ENCODE peak calls at places on chromosomes 6 and 20, in seven cellular contexts. One of them, this sample, is unnamed.

GRCh38 chr6:160260283-160261119 is 1.9 kb upstream of the SLC22A2 start:
- DNase-seq in IMR-90: no peak
- DNase-seq in ovary: no peak
- DNase-seq in tibial artery: peak
- DNase-seq in fibroblast of the aortic adventitia: no peak
- DNase-seq in PC-3: peak
- DNase-seq in GM20000: no peak
- DNase-seq in this sample: no peak

GRCh38 chr6:1363729-1364572 is 25.4 kb upstream of the FOXF2 start:
- DNase-seq in IMR-90: peak
- DNase-seq in ovary: no peak
- DNase-seq in tibial artery: no peak
- DNase-seq in fibroblast of the aortic adventitia: peak
- DNase-seq in PC-3: peak
- DNase-seq in GM20000: no peak
- DNase-seq in this sample: no peak

GRCh38 chr6:21121737-21122136 is 471.8 kb upstream of the SOX4 start:
- DNase-seq in IMR-90: no peak
- DNase-seq in ovary: no peak
- DNase-seq in tibial artery: no peak
- DNase-seq in fibroblast of the aortic adventitia: no peak
- DNase-seq in PC-3: no peak
- DNase-seq in GM20000: no peak
- DNase-seq in this sample: no peak

GRCh38 chr20:58078741-58079522 is 149.5 kb downstream of the ANKRD60 start:
- DNase-seq in IMR-90: no peak
- DNase-seq in ovary: no peak
- DNase-seq in tibial artery: peak
- DNase-seq in fibroblast of the aortic adventitia: peak
- DNase-seq in PC-3: peak
- DNase-seq in GM20000: no peak
- DNase-seq in this sample: no peak

GRCh38 chr6:37696841-37697735 is 595 bp downstream of the MDGA1 start:
- DNase-seq in IMR-90: no peak
- DNase-seq in ovary: peak
- DNase-seq in tibial artery: no peak
- DNase-seq in fibroblast of the aortic adventitia: peak
- DNase-seq in PC-3: no peak
- DNase-seq in GM20000: peak
- DNase-seq in this sample: peak

GRCh38 chr6:118509009-118509617 is 39.0 kb upstream of the PLN start:
- DNase-seq in IMR-90: peak
- DNase-seq in ovary: no peak
- DNase-seq in tibial artery: no peak
- DNase-seq in fibroblast of the aortic adventitia: peak
- DNase-seq in PC-3: peak
- DNase-seq in GM20000: peak
- DNase-seq in this sample: no peak

GRCh38 chr6:68343901-68344300 is 291.2 kb upstream of the ADGRB3 start:
- DNase-seq in IMR-90: peak
- DNase-seq in ovary: no peak
- DNase-seq in tibial artery: no peak
- DNase-seq in fibroblast of the aortic adventitia: peak
- DNase-seq in PC-3: peak
- DNase-seq in GM20000: peak
- DNase-seq in this sample: peak

GRCh38 chr20:4973330-4974097 is 27.8 kb downstream of the SLC23A2 start:
- DNase-seq in IMR-90: peak
- DNase-seq in ovary: peak
- DNase-seq in tibial artery: peak
- DNase-seq in fibroblast of the aortic adventitia: peak
- DNase-seq in PC-3: no peak
- DNase-seq in GM20000: peak
- DNase-seq in this sample: peak

GRCh38 chr6:56529594-56530191 is 113.0 kb downstream of the DST start:
- DNase-seq in IMR-90: peak
- DNase-seq in ovary: no peak
- DNase-seq in tibial artery: no peak
- DNase-seq in fibroblast of the aortic adventitia: peak
- DNase-seq in PC-3: no peak
- DNase-seq in GM20000: no peak
- DNase-seq in this sample: no peak

GRCh38 chr6:143060806-143061596 is at the start of gene AIG1:
- DNase-seq in IMR-90: no peak
- DNase-seq in ovary: peak
- DNase-seq in tibial artery: peak
- DNase-seq in fibroblast of the aortic adventitia: peak
- DNase-seq in PC-3: no peak
- DNase-seq in GM20000: peak
- DNase-seq in this sample: no peak

GRCh38 chr6:157893238-157893637 is 70.2 kb downstream of the SNX9 start:
- DNase-seq in IMR-90: no peak
- DNase-seq in ovary: no peak
- DNase-seq in tibial artery: no peak
- DNase-seq in fibroblast of the aortic adventitia: no peak
- DNase-seq in PC-3: no peak
- DNase-seq in GM20000: no peak
- DNase-seq in this sample: no peak

GRCh38 chr6:168885741-168886140 is 367.9 kb downstream of the THBS2 start:
- DNase-seq in IMR-90: no peak
- DNase-seq in ovary: no peak
- DNase-seq in tibial artery: no peak
- DNase-seq in fibroblast of the aortic adventitia: no peak
- DNase-seq in PC-3: no peak
- DNase-seq in GM20000: no peak
- DNase-seq in this sample: no peak

GRCh38 chr20:34268851-34269668 is 27.8 kb downstream of the ASIP start:
- DNase-seq in IMR-90: no peak
- DNase-seq in ovary: peak
- DNase-seq in tibial artery: no peak
- DNase-seq in fibroblast of the aortic adventitia: no peak
- DNase-seq in PC-3: no peak
- DNase-seq in GM20000: peak
- DNase-seq in this sample: peak

GRCh38 chr6:143673638-143674037 is 4.1 kb upstream of the PHACTR2 start:
- DNase-seq in IMR-90: peak
- DNase-seq in ovary: no peak
- DNase-seq in tibial artery: no peak
- DNase-seq in fibroblast of the aortic adventitia: peak
- DNase-seq in PC-3: peak
- DNase-seq in GM20000: no peak
- DNase-seq in this sample: peak

GRCh38 chr20:32189123-32189410 is 18.5 kb downstream of the PLAGL2 start:
- DNase-seq in IMR-90: no peak
- DNase-seq in ovary: no peak
- DNase-seq in tibial artery: peak
- DNase-seq in fibroblast of the aortic adventitia: no peak
- DNase-seq in PC-3: no peak
- DNase-seq in GM20000: no peak
- DNase-seq in this sample: no peak

DNA sequence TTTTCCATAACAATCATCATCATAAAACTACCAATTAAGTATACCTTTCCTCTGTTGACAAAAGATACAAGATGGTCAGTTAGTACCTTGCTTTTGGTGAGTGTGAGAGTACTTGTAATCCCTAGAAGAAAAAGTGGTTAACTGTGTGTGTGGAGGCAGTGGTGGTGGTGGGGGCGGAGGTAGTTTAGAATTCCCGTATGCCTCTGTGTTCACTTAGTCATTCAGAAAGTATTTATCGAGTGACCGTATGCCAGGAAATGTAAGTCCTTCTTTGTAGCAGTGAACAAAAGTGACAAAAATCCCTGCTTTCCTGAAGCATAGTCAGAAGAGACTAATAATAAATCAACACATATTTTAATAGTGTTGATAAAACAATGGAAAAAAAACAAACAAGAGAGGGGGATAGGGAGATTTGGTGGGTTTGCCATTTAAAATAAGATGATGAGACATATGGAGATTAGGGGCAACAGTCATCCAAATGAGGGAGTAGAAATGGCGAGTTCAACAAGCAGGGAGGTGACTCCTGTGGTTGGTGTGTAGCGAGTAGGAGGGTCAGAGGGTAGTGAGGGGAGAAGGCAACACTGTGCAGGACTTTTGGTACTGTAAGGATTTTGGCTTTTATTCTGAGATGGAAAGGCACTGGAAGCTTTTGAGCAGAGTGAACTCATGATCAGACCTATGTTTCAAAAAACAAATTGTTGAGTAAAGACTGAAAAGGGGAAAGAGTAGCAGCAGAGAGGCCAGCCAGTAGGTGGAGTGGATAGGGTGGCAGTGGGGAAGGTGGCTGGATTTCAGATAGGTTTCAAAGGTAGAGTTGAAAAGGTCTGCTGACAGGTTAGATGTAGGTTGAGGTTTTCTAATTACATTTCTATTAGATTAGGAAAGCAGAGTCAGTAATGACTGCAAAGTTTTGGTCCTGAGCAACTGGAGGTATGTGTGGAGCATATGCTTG is 40.3 kb upstream of the SIM1 start:
- DNase-seq in IMR-90: peak
- DNase-seq in ovary: no peak
- DNase-seq in tibial artery: no peak
- DNase-seq in fibroblast of the aortic adventitia: peak
- DNase-seq in PC-3: peak
- DNase-seq in GM20000: no peak
- DNase-seq in this sample: no peak
- TF ChIP-seq CTCF in IMR-90: no peak
- TF ChIP-seq CTCF in ovary: no peak
- TF ChIP-seq CTCF in tibial artery: no peak
- TF ChIP-seq CTCF in fibroblast of the aortic adventitia: no peak
- TF ChIP-seq CTCF in PC-3: no peak
- TF ChIP-seq CTCF in GM20000: no peak
- TF ChIP-seq CTCF in this sample: no peak

GRCh38 chr6:34237722-34238506 is 1.2 kb downstream of the HMGA1 start:
- DNase-seq in IMR-90: peak
- DNase-seq in ovary: no peak
- DNase-seq in tibial artery: peak
- DNase-seq in fibroblast of the aortic adventitia: no peak
- DNase-seq in PC-3: peak
- DNase-seq in GM20000: peak
- DNase-seq in this sample: peak
- TF ChIP-seq CTCF in IMR-90: peak
- TF ChIP-seq CTCF in ovary: no peak
- TF ChIP-seq CTCF in tibial artery: no peak
- TF ChIP-seq CTCF in fibroblast of the aortic adventitia: peak
- TF ChIP-seq CTCF in PC-3: peak
- TF ChIP-seq CTCF in GM20000: peak
- TF ChIP-seq CTCF in this sample: peak

GRCh38 chr6:71459162-71459561 is 170.6 kb downstream of the OGFRL1 start:
- DNase-seq in IMR-90: no peak
- DNase-seq in ovary: no peak
- DNase-seq in tibial artery: no peak
- DNase-seq in fibroblast of the aortic adventitia: no peak
- DNase-seq in PC-3: no peak
- DNase-seq in GM20000: no peak
- DNase-seq in this sample: no peak

GRCh38 chr6:71454083-71454482 is 165.5 kb downstream of the OGFRL1 start:
- DNase-seq in IMR-90: no peak
- DNase-seq in ovary: no peak
- DNase-seq in tibial artery: no peak
- DNase-seq in fibroblast of the aortic adventitia: no peak
- DNase-seq in PC-3: no peak
- DNase-seq in GM20000: no peak
- DNase-seq in this sample: no peak

GRCh38 chr6:71453307-71453706 is 164.7 kb downstream of the OGFRL1 start:
- DNase-seq in IMR-90: no peak
- DNase-seq in ovary: no peak
- DNase-seq in tibial artery: no peak
- DNase-seq in fibroblast of the aortic adventitia: no peak
- DNase-seq in PC-3: no peak
- DNase-seq in GM20000: no peak
- DNase-seq in this sample: no peak

GRCh38 chr6:71460933-71461332 is 172.3 kb downstream of the OGFRL1 start:
- DNase-seq in IMR-90: peak
- DNase-seq in ovary: no peak
- DNase-seq in tibial artery: no peak
- DNase-seq in fibroblast of the aortic adventitia: no peak
- DNase-seq in PC-3: peak
- DNase-seq in GM20000: no peak
- DNase-seq in this sample: no peak

DNA sequence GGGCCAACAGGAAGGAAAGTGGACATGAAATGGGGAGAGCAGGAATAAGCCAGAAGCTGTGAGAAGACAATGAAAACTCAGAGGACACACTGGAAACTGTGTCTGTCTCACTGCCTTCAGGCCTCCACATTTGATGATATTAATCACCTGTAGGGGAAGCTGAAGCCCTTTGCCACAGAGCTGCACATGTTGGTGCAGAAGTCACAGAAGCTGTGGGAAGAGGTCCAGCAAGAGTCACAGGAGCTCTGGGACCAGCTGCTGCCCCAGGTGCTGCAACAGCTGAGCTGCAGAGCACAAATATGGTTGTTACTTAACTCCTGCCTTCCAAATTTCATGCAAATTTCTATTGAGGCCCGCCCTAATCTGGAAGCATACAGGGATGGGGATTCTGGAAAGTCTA is 169.3 kb downstream of the OGFRL1 start:
- DNase-seq in IMR-90: no peak
- DNase-seq in ovary: no peak
- DNase-seq in tibial artery: no peak
- DNase-seq in fibroblast of the aortic adventitia: no peak
- DNase-seq in PC-3: peak
- DNase-seq in GM20000: no peak
- DNase-seq in this sample: no peak
- TF ChIP-seq CTCF in IMR-90: no peak
- TF ChIP-seq CTCF in ovary: no peak
- TF ChIP-seq CTCF in tibial artery: no peak
- TF ChIP-seq CTCF in fibroblast of the aortic adventitia: no peak
- TF ChIP-seq CTCF in PC-3: no peak
- TF ChIP-seq CTCF in GM20000: no peak
- TF ChIP-seq CTCF in this sample: no peak

GRCh38 chr6:32825966-32826365 is 9.2 kb upstream of the HLA-DOB start:
- DNase-seq in IMR-90: peak
- DNase-seq in ovary: no peak
- DNase-seq in tibial artery: no peak
- DNase-seq in fibroblast of the aortic adventitia: peak
- DNase-seq in PC-3: peak
- DNase-seq in GM20000: no peak
- DNase-seq in this sample: no peak
- TF ChIP-seq CTCF in IMR-90: peak
- TF ChIP-seq CTCF in ovary: no peak
- TF ChIP-seq CTCF in tibial artery: peak
- TF ChIP-seq CTCF in fibroblast of the aortic adventitia: peak
- TF ChIP-seq CTCF in PC-3: peak
- TF ChIP-seq CTCF in GM20000: no peak
- TF ChIP-seq CTCF in this sample: peak